ENCODE peak calls at places on chromosomes 16 and 17, in seven cellular contexts. U is heart right ventricle; L is NCI-H226; C is EH; E is effector memory CD8-positive, alpha-beta T cell; F is adrenal gland; Z is CD8-positive, alpha-beta T cell. M is an unnamed sample.

GRCh38 chr17:81057079-81057730 is 22.3 kb downstream of the BAIAP2 start:
- DNase-seq in U (no peak), L (peak; percentile 98), C (peak; percentile 28), E (no peak), F (no peak), Z (no peak), M (peak; percentile 45)

GRCh38 chr16:46730126-46730525 is 18.0 kb downstream of the MYLK3 start:
- DNase-seq in U (no peak), L (no peak), C (no peak), E (no peak), F (no peak), Z (no peak), M (no peak)

GRCh38 chr17:55601874-55602364 is 90.7 kb upstream of the SMIM36 start:
- DNase-seq in U (no peak), L (peak; percentile 26), C (peak; percentile 62), E (no peak), F (peak; percentile 47), Z (no peak), M (no peak)

GRCh38 chr16:65579050-65579449 is 457.2 kb upstream of the CDH11 start:
- DNase-seq in U (no peak), L (no peak), C (peak; percentile 57), E (no peak), F (no peak), Z (no peak), M (no peak)

GRCh38 chr16:71628810-71629209 is 2.8 kb downstream of the MARVELD3 start:
- DNase-seq in U (no peak), L (peak; percentile 21), C (peak; percentile 11), E (no peak), F (peak; percentile 15), Z (no peak), M (no peak)

GRCh38 chr16:49049191-49049590 is 232.4 kb downstream of the CBLN1 start:
- DNase-seq in U (no peak), L (no peak), C (no peak), E (no peak), F (no peak), Z (no peak), M (no peak)

GRCh38 chr17:76881408-76881807 is 13.2 kb downstream of the MGAT5B start:
- DNase-seq in U (no peak), L (no peak), C (no peak), E (no peak), F (no peak), Z (no peak), M (no peak)

GRCh38 chr16:56226840-56227525 is 35.7 kb downstream of the GNAO1 start:
- DNase-seq in U (no peak), L (no peak), C (no peak), E (no peak), F (no peak), Z (no peak), M (no peak)

GRCh38 chr16:15457958-15458357 is 23.6 kb downstream of the BMERB1 start:
- DNase-seq in U (no peak), L (no peak), C (no peak), E (no peak), F (no peak), Z (no peak), M (no peak)

GRCh38 chr17:10702574-10702973 is 5.2 kb downstream of the ADPRM start:
- DNase-seq in U (no peak), L (peak; percentile 1), C (peak; percentile 71), E (no peak), F (no peak), Z (no peak), M (no peak)

GRCh38 chr16:76114681-76115080 is 162.5 kb upstream of the CNTNAP4 start:
- DNase-seq in U (no peak), L (no peak), C (no peak), E (no peak), F (no peak), Z (no peak), M (no peak)

GRCh38 chr17:29617481-29618271 is 5.0 kb downstream of the CORO6 start:
- DNase-seq in U (no peak), L (peak; percentile 44), C (peak; percentile 60), E (peak; percentile 88), F (peak; percentile 79), Z (peak; percentile 86), M (peak; percentile 68)

GRCh38 chr16:30551781-30552180 is 6.4 kb downstream of the ZNF764 start:
- DNase-seq in U (no peak), L (no peak), C (no peak), E (peak; percentile 69), F (no peak), Z (peak; percentile 69), M (no peak)

GRCh38 chr16:2882460-2883026 is 472 bp upstream of the FLYWCH2 start:
- DNase-seq in U (peak; percentile 99), L (peak; percentile 97), C (peak; percentile 99), E (peak; percentile 93), F (peak; percentile 99), Z (peak; percentile 94), M (peak; percentile 96)

GRCh38 chr16:35187665-35188225 is 1728.3 kb downstream of the TP53TG3F start:
- DNase-seq in U (no peak), L (no peak), C (no peak), E (no peak), F (no peak), Z (no peak), M (no peak)

GRCh38 chr17:3004925-3005324 is 58.5 kb downstream of the OR1D5 start:
- DNase-seq in U (no peak), L (no peak), C (no peak), E (no peak), F (no peak), Z (no peak), M (peak; percentile 43)

GRCh38 chr17:76271669-76272540 is 6.8 kb downstream of the UBALD2 start:
- DNase-seq in U (no peak), L (no peak), C (no peak), E (peak; percentile 52), F (no peak), Z (peak; percentile 73), M (no peak)

GRCh38 chr17:79790805-79791353 is 6.0 kb downstream of the CBX8 start:
- DNase-seq in U (no peak), L (no peak), C (no peak), E (no peak), F (no peak), Z (no peak), M (peak; percentile 37)

GRCh38 chr16:67939507-67940435 is 3.1 kb upstream of the PSMB10 start:
- DNase-seq in U (no peak), L (no peak), C (no peak), E (no peak), F (peak; percentile 45), Z (peak; percentile 53), M (peak; percentile 55)

GRCh38 chr17:17125136-17126084 is 80.7 kb downstream of the PLD6 start:
- DNase-seq in U (no peak), L (no peak), C (peak; percentile 42), E (peak; percentile 54), F (no peak), Z (peak; percentile 18), M (no peak)

GRCh38 chr17:45809484-45809883 is 25.4 kb downstream of the CRHR1 start:
- DNase-seq in U (no peak), L (no peak), C (no peak), E (no peak), F (no peak), Z (no peak), M (no peak)

GRCh38 chr16:85234310-85235235 is 122.3 kb upstream of the CIBAR2 start:
- DNase-seq in U (peak; percentile 65), L (peak; percentile 60), C (peak; percentile 81), E (no peak), F (peak; percentile 90), Z (no peak), M (peak; percentile 91)

GRCh38 chr16:88403794-88404581 is 21.2 kb downstream of the ZNF469 start:
- DNase-seq in U (no peak), L (no peak), C (no peak), E (no peak), F (peak; percentile 27), Z (no peak), M (no peak)

GRCh38 chr16:48608452-48608851 is 1.5 kb downstream of the N4BP1 start:
- DNase-seq in U (no peak), L (no peak), C (peak; percentile 42), E (peak; percentile 27), F (no peak), Z (peak; percentile 38), M (no peak)

GRCh38 chr16:84652565-84652964 is 4.3 kb downstream of the KLHL36 start:
- DNase-seq in U (no peak), L (no peak), C (no peak), E (peak; percentile 5), F (no peak), Z (peak; percentile 48), M (no peak)

GRCh38 chr16:22120440-22120839 is 28.1 kb downstream of the VWA3A start:
- DNase-seq in U (no peak), L (no peak), C (no peak), E (no peak), F (no peak), Z (no peak), M (no peak)

GRCh38 chr16:49492090-49492801 is 118.6 kb downstream of the C16orf78 start:
- DNase-seq in U (peak; percentile 29), L (no peak), C (peak; percentile 19), E (peak; percentile 7), F (peak; percentile 58), Z (peak; percentile 21), M (peak; percentile 78)

GRCh38 chr17:79997004-79997673 is 38.5 kb downstream of the TBC1D16 start:
- DNase-seq in U (no peak), L (no peak), C (no peak), E (peak; percentile 77), F (no peak), Z (peak; percentile 77), M (no peak)

GRCh38 chr17:8231701-8232100 is 16.2 kb downstream of the CTC1 start:
- DNase-seq in U (no peak), L (no peak), C (no peak), E (no peak), F (no peak), Z (no peak), M (no peak)

GRCh38 chr16:83717814-83718213 is 90.0 kb upstream of the HSBP1 start:
- DNase-seq in U (peak; percentile 20), L (no peak), C (peak; percentile 95), E (no peak), F (no peak), Z (no peak), M (no peak)

GRCh38 chr16:392450-393027 is 4.5 kb upstream of the NME4 start:
- DNase-seq in U (no peak), L (no peak), C (no peak), E (peak; percentile 38), F (no peak), Z (no peak), M (no peak)

GRCh38 chr17:4986951-4987766 is at the start of gene CAMTA2:
- DNase-seq in U (peak; percentile 94), L (peak; percentile 55), C (peak; percentile 84), E (peak; percentile 83), F (peak; percentile 84), Z (peak; percentile 92), M (peak; percentile 93)

GRCh38 chr17:48051706-48052486 is 3.7 kb downstream of the NFE2L1 start:
- DNase-seq in U (peak; percentile 92), L (peak; percentile 92), C (peak; percentile 85), E (no peak), F (peak; percentile 83), Z (no peak), M (peak; percentile 78)

GRCh38 chr17:79618383-79619067 is 7.7 kb upstream of the RBFOX3 start:
- DNase-seq in U (no peak), L (no peak), C (no peak), E (no peak), F (no peak), Z (no peak), M (no peak)

M was measured in ovary.